ENCODE peak calls at places on chromosomes 1 and 21, in six cellular contexts. S is M059J, N is EL, U is fibroblast of mammary gland, H is upper lobe of left lung, Y is HFF-Myc. V is an unnamed sample.
A peak's percentile ranks its signal among the peaks of the same experiment; 100 is the strongest.

GRCh38 chr1:11730429-11730861 is 5.5 kb upstream of the AGTRAP start:
- DNase-seq in H (no peak), Y (no peak), S (peak; percentile 52), N (peak; percentile 54), U (no peak), V (no peak)

GRCh38 chr1:179785025-179785424 is 41.9 kb downstream of the FAM163A start:
- DNase-seq in U (no peak), N (no peak), H (no peak), Y (no peak), S (no peak), V (no peak)

GRCh38 chr1:28505406-28506187 is at the start of gene RCC1:
- DNase-seq in H (peak; percentile 84), N (peak; percentile 99), U (peak; percentile 99), Y (peak; percentile 99), S (peak; percentile 99), V (peak; percentile 96)

GRCh38 chr1:55214214-55214902 is 806 bp downstream of the USP24 start:
- DNase-seq in Y (no peak), S (peak; percentile 46), H (no peak), N (peak; percentile 43), U (no peak), V (no peak)

GRCh38 chr1:203278885-203279406 is 26.4 kb upstream of the BTG2 start:
- DNase-seq in N (peak; percentile 19), U (no peak), S (no peak), Y (no peak), H (no peak), V (no peak)

GRCh38 chr1:223258751-223259177 is 105.2 kb downstream of the SUSD4 start:
- DNase-seq in S (peak; percentile 74), H (no peak), U (peak; percentile 60), Y (no peak), N (peak; percentile 65), V (no peak)

GRCh38 chr1:86466986-86467385 is 1.7 kb upstream of the CLCA1 start:
- DNase-seq in N (peak; percentile 31), U (peak; percentile 50), H (peak; percentile 8), S (peak; percentile 5), Y (no peak), V (no peak)

GRCh38 chr21:43694437-43695079 is 24.4 kb upstream of the PDXK start:
- DNase-seq in N (no peak), U (no peak), Y (no peak), H (no peak), S (no peak), V (no peak)

GRCh38 chr1:84853743-84854721 is 39.0 kb downstream of the LPAR3 start:
- DNase-seq in U (peak; percentile 91), Y (peak; percentile 57), N (peak; percentile 87), S (peak; percentile 99), H (no peak), V (no peak)

GRCh38 chr1:95232646-95233320 is 1.2 kb upstream of the RWDD3 start:
- DNase-seq in S (no peak), U (peak; percentile 37), N (peak; percentile 4), H (no peak), Y (no peak), V (peak; percentile 4)

GRCh38 chr1:214901718-214902117 is 180.8 kb upstream of the KCNK2 start:
- DNase-seq in U (peak; percentile 60), S (peak; percentile 58), Y (no peak), H (no peak), N (peak; percentile 90), V (no peak)

GRCh38 chr1:27122652-27123051 is 32.3 kb downstream of the SLC9A1 start:
- DNase-seq in Y (peak; percentile 77), N (peak; percentile 83), S (peak; percentile 95), H (no peak), U (peak; percentile 67), V (peak; percentile 74)

GRCh38 chr21:46005481-46005881 is 23.9 kb downstream of the COL6A1 start:
- DNase-seq in S (no peak), N (no peak), H (no peak), Y (no peak), U (peak; percentile 54), V (no peak)

GRCh38 chr1:65103807-65104206 is 44.2 kb upstream of the AK4 start:
- DNase-seq in H (no peak), S (no peak), Y (no peak), N (no peak), U (no peak), V (no peak)

GRCh38 chr21:44932366-44933181 is 7.3 kb upstream of the SLX9 start:
- DNase-seq in Y (no peak), S (no peak), U (no peak), H (peak; percentile 94), N (no peak), V (no peak)

GRCh38 chr21:43865471-43866181 is 603 bp downstream of the AGPAT3 start:
- DNase-seq in H (peak; percentile 92), S (peak; percentile 49), N (peak; percentile 46), Y (no peak), U (peak; percentile 13), V (peak; percentile 33)

GRCh38 chr21:32940079-32941014 is 85.4 kb upstream of the OLIG2 start:
- DNase-seq in N (peak; percentile 42), S (peak; percentile 56), U (peak; percentile 46), H (no peak), Y (no peak), V (peak; percentile 47)

GRCh38 chr1:208244584-208244916 is 366 bp upstream of the PLXNA2 start:
- DNase-seq in U (no peak), H (no peak), S (no peak), N (no peak), Y (no peak), V (no peak)

GRCh38 chr1:57393058-57393457 is 30.8 kb downstream of the DAB1 start:
- DNase-seq in S (no peak), Y (no peak), N (no peak), U (no peak), H (no peak), V (no peak)

GRCh38 chr1:172089768-172090510 is 248.6 kb downstream of the DNM3 start:
- DNase-seq in S (peak; percentile 31), U (peak; percentile 61), H (peak; percentile 80), N (peak; percentile 35), Y (no peak), V (no peak)

GRCh38 chr1:115179397-115179835 is 90.1 kb upstream of the TSPAN2 start:
- DNase-seq in H (no peak), S (peak; percentile 100), N (peak; percentile 100), Y (no peak), U (peak; percentile 98), V (no peak)

GRCh38 chr1:22208265-22208972 is 65.5 kb upstream of the WNT4 start:
- DNase-seq in U (no peak), N (no peak), Y (no peak), S (no peak), H (peak; percentile 60), V (no peak)

GRCh38 chr21:43956667-43957030 is 55.5 kb upstream of the TRAPPC10 start:
- DNase-seq in U (peak; percentile 36), H (peak; percentile 24), S (peak; percentile 38), Y (no peak), N (no peak), V (no peak)

GRCh38 chr1:208431721-208432120 is 187.5 kb upstream of the PLXNA2 start:
- DNase-seq in H (no peak), N (peak; percentile 68), S (peak; percentile 94), U (peak; percentile 35), Y (peak; percentile 3), V (no peak)

GRCh38 chr1:60132985-60133673 is 59.6 kb upstream of the C1orf87 start:
- DNase-seq in Y (peak; percentile 93), S (peak; percentile 88), U (peak; percentile 95), N (peak; percentile 97), H (no peak), V (no peak)

GRCh38 chr1:121558514-121558913 is 373.7 kb downstream of the SRGAP2C start:
- DNase-seq in N (peak; percentile 87), H (no peak), S (peak; percentile 83), U (peak; percentile 86), Y (peak; percentile 17), V (no peak)

GRCh38 chr1:41404308-41404755 is 43.1 kb downstream of the FOXO6 start:
- DNase-seq in Y (no peak), N (peak; percentile 55), H (no peak), S (peak; percentile 83), U (no peak), V (peak; percentile 77)

GRCh38 chr21:43318368-43318767 is 108.6 kb downstream of the SIK1 start:
- DNase-seq in H (no peak), N (no peak), U (no peak), S (no peak), Y (no peak), V (no peak)

GRCh38 chr1:6794164-6794563 is 8.9 kb downstream of the CAMTA1 start:
- DNase-seq in U (peak; percentile 68), Y (no peak), S (peak; percentile 64), H (no peak), N (peak; percentile 54), V (peak; percentile 55)

GRCh38 chr1:227728059-227728891 is 6.8 kb downstream of the JMJD4 start:
- DNase-seq in S (peak; percentile 90), N (peak; percentile 67), Y (peak; percentile 24), U (peak; percentile 42), H (peak; percentile 92), V (peak; percentile 92)

GRCh38 chr1:944341-945325 is 14.4 kb downstream of the NOC2L start:
- DNase-seq in S (peak; percentile 33), N (no peak), H (peak; percentile 84), Y (no peak), U (peak; percentile 52), V (no peak)

GRCh38 chr1:151062738-151063371 is 2.7 kb downstream of the MLLT11 start:
- DNase-seq in S (peak; percentile 87), H (no peak), N (peak; percentile 82), Y (no peak), U (peak; percentile 92), V (no peak)

GRCh38 chr1:200258447-200259375 is 151.1 kb downstream of the ZNF281 start:
- DNase-seq in N (peak; percentile 24), Y (no peak), S (peak; percentile 22), H (no peak), U (peak; percentile 33), V (no peak)